ENCODE peak calls at places on chromosomes 2 and 18, in four cellular contexts. One of them, this sample, is unnamed.

GRCh38 chr2:98634406-98635092 is 26.2 kb downstream of the UNC50 start:
- DNase-seq in GM12891: no peak
- DNase-seq in GM12878: no peak
- DNase-seq in HepG2: peak; percentile 14
- DNase-seq in this sample: no peak

GRCh38 chr2:212489719-212490346 is 48.8 kb downstream of the ERBB4 start:
- DNase-seq in GM12891: no peak
- DNase-seq in GM12878: peak; percentile 11
- DNase-seq in HepG2: no peak
- DNase-seq in this sample: no peak

GRCh38 chr18:29823671-29824070 is 1218.9 kb downstream of the DSC3 start:
- DNase-seq in GM12891: no peak
- DNase-seq in GM12878: no peak
- DNase-seq in HepG2: no peak
- DNase-seq in this sample: no peak

GRCh38 chr2:39837856-39838453 is 58.9 kb upstream of the THUMPD2 start:
- DNase-seq in GM12891: no peak
- DNase-seq in GM12878: peak; percentile 11
- DNase-seq in HepG2: peak; percentile 61
- DNase-seq in this sample: no peak

GRCh38 chr18:70576281-70577022 is 287.6 kb downstream of the SOCS6 start:
- DNase-seq in GM12891: no peak
- DNase-seq in GM12878: no peak
- DNase-seq in HepG2: no peak
- DNase-seq in this sample: no peak

GRCh38 chr2:233439191-233439590 is 84.9 kb downstream of the DGKD start:
- DNase-seq in GM12891: no peak
- DNase-seq in GM12878: no peak
- DNase-seq in HepG2: no peak
- DNase-seq in this sample: no peak

GRCh38 chr2:211611061-211611518 is 927.5 kb downstream of the ERBB4 start:
- DNase-seq in GM12891: no peak
- DNase-seq in GM12878: no peak
- DNase-seq in HepG2: peak; percentile 51
- DNase-seq in this sample: no peak

GRCh38 chr18:61948842-61949438 is 56.1 kb upstream of the RNF152 start:
- DNase-seq in GM12891: no peak
- DNase-seq in GM12878: no peak
- DNase-seq in HepG2: no peak
- DNase-seq in this sample: no peak

DNA sequence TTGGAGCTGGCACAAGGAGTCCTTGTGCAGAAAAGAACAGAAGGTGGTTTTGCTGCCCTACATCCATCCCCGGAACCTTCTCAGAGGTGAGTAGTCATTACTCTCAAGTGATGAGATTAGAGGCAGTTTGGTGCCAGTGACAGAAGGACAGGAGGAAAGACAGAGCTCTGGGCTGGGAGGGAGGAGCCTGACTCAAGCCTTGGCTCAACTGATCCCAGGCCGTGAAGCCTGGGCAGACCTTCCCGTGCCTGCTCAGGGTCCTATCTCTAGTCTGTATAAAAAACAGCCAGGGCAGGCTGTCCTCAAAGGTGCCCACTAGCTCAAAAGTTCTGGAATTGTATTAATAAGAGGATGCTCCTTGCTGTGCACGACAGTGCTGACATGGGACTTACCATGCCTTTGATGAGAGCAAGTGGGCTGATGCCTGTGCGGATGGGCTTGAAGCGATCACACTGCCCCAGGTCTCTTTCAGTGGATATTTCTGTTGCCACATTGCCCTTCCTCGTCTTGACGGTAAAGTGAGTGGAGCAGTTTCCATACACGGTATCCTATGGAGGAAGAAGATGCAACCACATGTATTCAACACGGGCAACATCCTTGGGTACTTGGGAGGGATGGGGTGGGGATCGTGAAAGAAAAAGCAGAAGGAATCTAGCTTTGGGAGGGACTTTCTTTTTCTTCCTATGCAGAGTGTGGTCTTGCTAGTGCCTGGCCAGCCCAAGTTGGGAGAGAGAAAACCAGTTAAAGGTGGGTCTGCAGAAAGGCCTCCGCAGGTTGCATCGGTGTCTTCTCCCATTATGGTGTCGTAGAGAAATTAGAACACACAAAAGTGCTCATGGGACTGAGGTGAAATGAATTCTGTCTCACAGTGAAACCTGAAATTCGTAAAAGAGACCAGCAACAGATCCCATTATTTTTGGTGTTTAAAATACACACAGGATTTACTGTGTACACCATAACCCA is 6.9 kb downstream of the APOB start:
- DNase-seq in GM12891: no peak
- DNase-seq in GM12878: no peak
- DNase-seq in HepG2: no peak
- DNase-seq in this sample: no peak
- TF ChIP-seq POLR2A in GM12891: no peak
- TF ChIP-seq POLR2A in GM12878: no peak
- TF ChIP-seq POLR2A in HepG2: no peak
- TF ChIP-seq POLR2A in this sample: no peak

DNA sequence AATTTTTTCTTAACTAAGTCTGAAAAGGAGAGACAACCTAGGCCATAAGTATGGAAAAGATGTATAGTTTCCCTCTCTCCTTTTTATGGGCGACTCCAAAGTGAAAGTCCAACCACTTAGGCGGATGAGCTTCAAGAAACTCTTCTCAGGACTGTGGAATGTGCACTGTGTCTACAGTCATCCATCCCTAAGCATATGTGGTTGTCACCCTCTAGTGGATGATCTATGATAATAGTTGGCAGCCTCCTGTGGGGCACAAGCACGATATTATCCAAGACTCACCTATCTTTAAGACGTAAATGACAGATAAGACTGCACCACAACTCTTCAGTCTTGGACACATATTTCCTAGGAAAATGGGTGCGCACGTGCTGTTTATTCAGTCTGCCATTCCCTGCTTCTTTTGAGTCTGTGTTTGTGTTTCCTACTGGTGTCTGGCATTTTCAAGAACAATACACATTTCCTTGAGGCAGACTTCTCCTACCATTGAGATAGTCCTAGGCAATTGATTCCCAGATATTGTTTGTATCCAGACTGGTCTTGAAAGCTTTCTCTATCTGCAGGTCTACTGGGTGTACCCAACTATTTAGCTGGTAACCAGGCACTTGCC is 145.5 kb upstream of the CTAGE1 start:
- DNase-seq in GM12891: peak; percentile 29
- DNase-seq in GM12878: peak; percentile 3
- DNase-seq in HepG2: peak; percentile 62
- DNase-seq in this sample: peak; percentile 25
- TF ChIP-seq POLR2AphosphoS5 in GM12891: no peak
- TF ChIP-seq POLR2AphosphoS5 in GM12878: no peak
- TF ChIP-seq POLR2AphosphoS5 in HepG2: no peak
- TF ChIP-seq POLR2AphosphoS5 in this sample: no peak

GRCh38 chr2:84833481-84834150 is 47.3 kb downstream of the TRABD2A start:
- DNase-seq in GM12891: no peak
- DNase-seq in GM12878: no peak
- DNase-seq in HepG2: no peak
- DNase-seq in this sample: no peak

GRCh38 chr2:84830095-84830494 is 50.8 kb downstream of the TRABD2A start:
- DNase-seq in GM12891: no peak
- DNase-seq in GM12878: no peak
- DNase-seq in HepG2: no peak
- DNase-seq in this sample: no peak

GRCh38 chr2:84829693-84830092 is 51.2 kb downstream of the TRABD2A start:
- DNase-seq in GM12891: no peak
- DNase-seq in GM12878: no peak
- DNase-seq in HepG2: no peak
- DNase-seq in this sample: no peak

GRCh38 chr2:84830758-84831500 is 50.0 kb downstream of the TRABD2A start:
- DNase-seq in GM12891: no peak
- DNase-seq in GM12878: no peak
- DNase-seq in HepG2: no peak
- DNase-seq in this sample: no peak

GRCh38 chr2:84832772-84833461 is 48.0 kb downstream of the TRABD2A start:
- DNase-seq in GM12891: peak; percentile 27
- DNase-seq in GM12878: peak; percentile 13
- DNase-seq in HepG2: no peak
- DNase-seq in this sample: no peak
- TF ChIP-seq TAF1 in GM12891: no peak
- TF ChIP-seq TAF1 in GM12878: no peak
- TF ChIP-seq TAF1 in HepG2: no peak
- TF ChIP-seq TAF1 in this sample: no peak

DNA sequence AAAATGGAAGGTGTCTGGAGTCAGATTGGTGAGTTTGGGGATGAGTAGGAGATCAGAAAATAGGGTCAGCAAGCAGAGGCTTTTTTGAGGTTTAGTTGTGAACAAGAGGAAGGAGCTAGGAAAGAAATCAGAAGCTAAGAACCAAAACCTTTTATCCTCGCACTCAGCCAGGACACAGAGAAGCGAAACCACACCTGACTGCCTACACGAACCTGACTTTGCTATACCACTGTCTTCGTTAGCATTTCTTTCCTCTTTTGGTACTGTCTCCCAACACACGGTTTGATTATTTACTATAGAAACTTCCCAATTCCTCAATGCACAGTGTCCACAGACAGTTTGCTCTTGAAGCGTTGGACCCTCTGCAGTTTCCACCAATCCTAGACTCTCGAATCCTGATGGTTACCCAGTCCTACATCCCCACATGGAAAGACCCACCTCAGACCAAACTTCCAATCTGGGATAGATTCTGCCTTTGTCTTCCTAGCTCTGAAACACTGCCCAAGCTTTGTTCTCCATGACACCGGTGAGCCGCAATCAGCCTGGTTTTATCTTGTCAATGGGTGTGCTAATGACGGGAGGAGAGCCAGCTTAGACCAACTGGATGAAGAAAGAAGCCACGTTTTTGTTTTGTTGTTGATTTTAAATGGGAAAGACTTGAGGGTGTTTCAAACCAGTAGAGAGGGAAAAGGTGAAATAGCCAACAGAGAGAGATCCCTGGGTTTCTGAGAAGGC is 137.4 kb downstream of the CABLES1 start:
- DNase-seq in GM12891: no peak
- DNase-seq in GM12878: no peak
- DNase-seq in HepG2: no peak
- DNase-seq in this sample: no peak
- TF ChIP-seq POLR2A in GM12891: no peak
- TF ChIP-seq POLR2A in GM12878: no peak
- TF ChIP-seq POLR2A in HepG2: no peak
- TF ChIP-seq POLR2A in this sample: no peak